ENCODE peak calls at places on chromosomes 16 and 17, in six cellular contexts. J, N, O, Y, X and A are unnamed samples.
A peak's percentile ranks its signal among the peaks of the same experiment; 100 is the strongest.

GRCh38 chr17:45046536-45047125 is 4.8 kb downstream of the DCAKD start:
- DNase-seq in O (no peak), J (no peak), N (no peak), Y (no peak), X (no peak), A (no peak)

GRCh38 chr17:77875051-77875780 is 83.3 kb upstream of the TNRC6C start:
- DNase-seq in N (no peak), J (no peak), X (no peak), O (no peak), Y (no peak), A (no peak)

GRCh38 chr17:78974635-78975591 is 4.8 kb downstream of the LGALS3BP start:
- DNase-seq in J (no peak), N (peak; percentile 85), O (peak; percentile 75), X (peak; percentile 47), Y (peak; percentile 72), A (peak; percentile 91)

GRCh38 chr16:19291459-19291858 is 5.9 kb downstream of the CLEC19A start:
- DNase-seq in X (no peak), O (no peak), N (no peak), Y (no peak), J (no peak), A (no peak)

GRCh38 chr16:53433930-53434435 is 288 bp upstream of the RBL2 start:
- DNase-seq in J (no peak), Y (no peak), X (no peak), O (peak; percentile 59), N (no peak), A (no peak)

GRCh38 chr17:49836111-49837030 is 11.5 kb downstream of the TAC4 start:
- DNase-seq in X (peak; percentile 38), J (no peak), O (no peak), Y (no peak), N (peak; percentile 36), A (no peak)

GRCh38 chr16:25700547-25700946 is 8.8 kb downstream of the HS3ST4 start:
- DNase-seq in O (no peak), J (no peak), Y (no peak), N (no peak), X (no peak), A (no peak)

GRCh38 chr16:89864421-89864820 is 9.0 kb upstream of the TCF25 start:
- DNase-seq in N (no peak), X (no peak), O (no peak), Y (no peak), J (no peak), A (no peak)

GRCh38 chr16:58501242-58502131 is 1.5 kb downstream of the NDRG4 start:
- DNase-seq in X (no peak), J (peak; percentile 29), Y (peak; percentile 59), O (no peak), N (no peak), A (no peak)

GRCh38 chr17:35740216-35740615 is 8.8 kb downstream of the RASL10B start:
- DNase-seq in J (no peak), Y (no peak), N (no peak), X (no peak), O (no peak), A (no peak)

GRCh38 chr16:30395992-30396560 is 856 bp downstream of the ZNF48 start:
- DNase-seq in X (no peak), O (no peak), N (no peak), Y (no peak), J (no peak), A (no peak)

GRCh38 chr16:14186007-14186953 is 115.2 kb downstream of the MRTFB start:
- DNase-seq in J (no peak), N (no peak), Y (no peak), O (no peak), X (peak; percentile 10), A (no peak)

GRCh38 chr17:9002610-9003354 is 18.5 kb upstream of the NTN1 start:
- DNase-seq in O (no peak), Y (no peak), J (no peak), X (no peak), N (peak; percentile 21), A (no peak)

GRCh38 chr16:84618428-84619102 is 687 bp upstream of the COTL1 start:
- DNase-seq in X (no peak), Y (peak; percentile 49), N (no peak), J (no peak), O (no peak), A (peak; percentile 78)

GRCh38 chr16:70602831-70603230 is 43.5 kb upstream of the IL34 start:
- DNase-seq in J (no peak), Y (no peak), O (no peak), X (no peak), N (no peak), A (no peak)

GRCh38 chr17:79024901-79025737 is 1.1 kb downstream of the C1QTNF1 start:
- DNase-seq in O (no peak), X (no peak), Y (peak; percentile 57), J (no peak), N (peak; percentile 83), A (peak; percentile 89)

GRCh38 chr17:28875856-28876564 is 21.2 kb downstream of the ERAL1 start:
- DNase-seq in X (no peak), O (no peak), J (no peak), Y (no peak), N (no peak), A (no peak)

GRCh38 chr17:28878158-28878910 is 19.2 kb downstream of the FLOT2 start:
- DNase-seq in N (no peak), Y (no peak), O (no peak), X (no peak), J (no peak), A (no peak)

GRCh38 chr17:28878981-28879380 is 18.6 kb downstream of the FLOT2 start:
- DNase-seq in N (no peak), O (no peak), Y (peak; percentile 64), X (no peak), J (no peak), A (no peak)

GRCh38 chr17:28871056-28871579 is 16.3 kb downstream of the ERAL1 start:
- DNase-seq in Y (no peak), O (no peak), X (no peak), N (no peak), J (peak; percentile 21), A (no peak)

GRCh38 chr17:28874750-28875149 is 19.9 kb downstream of the ERAL1 start:
- DNase-seq in J (no peak), Y (no peak), N (no peak), O (no peak), X (no peak), A (no peak)
- H3K4me3 ChIP-seq in J (no peak overlapping the region), Y (no peak overlapping the region), N (no peak overlapping the region), O (no peak overlapping the region), X (no peak overlapping the region), A (no peak overlapping the region)

GRCh38 chr16:71929048-71929447 is 33.7 kb downstream of the IST1 start:
- DNase-seq in O (no peak), J (no peak), X (no peak), Y (no peak), N (no peak), A (no peak)
- H3K27ac ChIP-seq in O (no peak overlapping the region), J (no peak overlapping the region), X (peak overlapping the region; percentile 62), Y (no peak overlapping the region), N (peak overlapping the region; percentile 7), A (peak overlapping the region; percentile 44)

DNA sequence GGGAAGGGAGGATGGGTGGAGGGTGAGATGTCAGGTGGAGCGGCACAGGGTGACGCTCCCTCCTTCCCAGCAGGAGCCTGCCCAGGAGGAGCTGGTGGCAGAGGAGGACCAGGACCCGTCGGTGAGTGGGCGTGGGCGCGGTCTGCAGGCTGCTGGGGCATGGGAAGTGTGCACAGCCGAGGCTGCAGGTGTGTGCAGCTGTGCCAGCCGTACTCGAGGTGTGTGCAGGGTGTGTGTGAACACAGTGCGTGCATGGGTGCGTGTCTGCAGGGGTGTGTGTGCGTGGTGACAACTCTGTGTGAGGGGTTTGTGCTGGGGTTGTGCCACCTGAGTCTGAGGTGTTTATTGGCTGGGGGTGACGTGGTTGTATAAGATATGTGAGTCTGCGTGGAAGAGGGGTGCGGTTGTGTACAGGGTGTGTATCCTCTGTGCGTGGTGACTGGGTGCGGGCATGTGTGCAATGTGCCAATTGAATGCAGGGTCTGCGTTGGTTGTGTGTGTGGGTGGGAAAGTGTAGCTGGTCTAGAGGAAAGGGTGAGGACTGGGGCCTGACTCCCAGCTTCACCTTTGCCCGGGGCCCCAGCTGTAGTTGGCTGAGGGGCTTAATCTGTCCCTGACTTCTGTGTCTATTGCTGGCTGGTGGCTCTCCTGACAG is 670 bp downstream of the TNFSF12 start:
- DNase-seq in X (no peak), J (no peak), Y (peak; percentile 57), O (peak; percentile 21), N (no peak), A (no peak)
- H3K4me3 ChIP-seq in X (peak overlapping the region; percentile 85), J (peak overlapping the region; percentile 92), Y (peak overlapping the region; percentile 64), O (peak overlapping the region; percentile 70), N (peak overlapping the region; percentile 55), A (peak overlapping the region; percentile 75)

DNA sequence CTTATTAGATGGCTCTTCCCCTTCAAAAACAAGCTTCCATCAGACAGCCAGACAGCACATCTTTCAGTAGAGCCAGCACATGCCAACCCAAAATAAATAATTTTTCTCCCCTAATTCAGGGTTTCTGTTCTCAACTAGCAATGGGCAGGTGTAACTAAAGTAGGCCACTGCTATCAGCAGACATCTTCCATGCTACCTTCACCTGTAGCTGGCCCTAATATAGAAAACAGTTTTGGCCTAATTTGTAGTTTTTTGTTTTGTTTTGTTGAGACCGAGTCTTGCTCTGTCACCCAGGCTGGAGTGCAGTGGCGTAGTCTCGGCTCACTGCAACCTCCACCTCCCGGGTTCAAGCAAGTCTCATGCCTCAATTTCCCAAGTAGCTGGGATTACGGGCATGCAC is 29.2 kb upstream of the EFCAB3 start:
- DNase-seq in O (no peak), J (no peak), X (no peak), N (no peak), Y (no peak), A (no peak)
- H3K27ac ChIP-seq in O (no peak overlapping the region), J (no peak overlapping the region), X (no peak overlapping the region), N (no peak overlapping the region), Y (no peak overlapping the region), A (no peak overlapping the region)

DNA sequence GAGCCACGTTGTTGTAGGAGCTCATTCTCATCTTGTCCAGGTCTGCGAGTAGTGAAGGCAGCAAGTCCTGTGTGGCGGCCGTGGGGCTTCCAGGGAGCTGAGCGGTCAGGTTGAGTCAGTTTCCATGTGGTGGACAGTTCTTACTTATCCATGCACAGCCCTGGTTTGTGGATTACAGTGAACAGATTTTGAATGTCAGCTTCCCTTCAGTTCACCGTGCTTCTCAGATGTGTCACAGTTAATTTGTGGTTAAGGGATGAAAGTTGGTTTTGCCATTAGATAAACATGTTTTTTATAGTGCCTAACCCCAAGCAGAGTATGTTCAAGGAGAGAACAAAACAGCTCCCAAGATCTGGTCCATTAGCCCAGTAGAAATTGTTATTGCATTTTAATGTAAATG is 103.1 kb downstream of the RPTOR start:
- DNase-seq in Y (no peak), J (no peak), X (no peak), N (no peak), O (no peak), A (no peak)
- H3K4me3 ChIP-seq in Y (no peak overlapping the region), J (no peak overlapping the region), X (no peak overlapping the region), N (no peak overlapping the region), O (no peak overlapping the region), A (no peak overlapping the region)

GRCh38 chr16:4194661-4195060 is 47.2 kb downstream of the SRL start:
- DNase-seq in J (no peak), X (no peak), Y (no peak), O (no peak), N (no peak), A (no peak)
- H3K27ac ChIP-seq in J (no peak overlapping the region), X (no peak overlapping the region), Y (no peak overlapping the region), O (no peak overlapping the region), N (no peak overlapping the region), A (no peak overlapping the region)

DNA sequence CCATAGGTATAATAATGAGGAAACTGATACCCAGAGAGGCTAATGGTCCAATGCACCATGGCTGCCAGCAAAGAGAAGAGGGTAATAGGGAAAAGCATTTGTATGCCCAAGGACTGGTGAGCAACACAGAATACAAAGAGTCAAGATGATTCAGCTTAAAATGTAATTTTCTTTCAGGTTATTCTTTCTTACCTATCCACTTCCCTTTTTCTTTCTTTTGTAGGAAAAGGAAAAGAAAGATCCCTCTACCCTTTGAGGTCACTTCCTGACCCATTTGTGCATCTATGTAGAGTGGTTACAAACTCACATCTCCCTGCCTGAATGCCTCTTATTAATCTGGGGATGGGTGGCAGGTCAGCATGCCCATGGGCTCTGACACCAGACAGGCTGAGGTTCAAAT is 3.5 kb upstream of the PLCG2 start:
- DNase-seq in J (no peak), Y (no peak), O (no peak), N (no peak), X (no peak), A (no peak)
- H3K4me3 ChIP-seq in J (no peak overlapping the region), Y (no peak overlapping the region), O (no peak overlapping the region), N (no peak overlapping the region), X (no peak overlapping the region), A (no peak overlapping the region)